ENCODE peak calls at places on chromosomes 6 and 20, in ten cellular contexts. A is breast epithelium, K is ovary, Y is AG04450, U is tibial nerve, O is right lobe of liver, X is adrenal gland, B is mesendoderm, P is HCT116, H is neural progenitor cell. S is an unnamed sample.
A peak's percentile ranks its signal among the peaks of the same experiment; 100 is the strongest.

GRCh38 chr6:89471287-89471867 is 38.4 kb downstream of the ANKRD6 start:
- DNase-seq in A (no peak), K (no peak), Y (no peak), U (no peak), O (no peak), X (no peak), B (peak; percentile 55), P (no peak), H (no peak), S (no peak)

GRCh38 chr20:13166006-13166405 is 55.1 kb upstream of the ISM1 start:
- DNase-seq in A (no peak), K (no peak), Y (no peak), U (no peak), O (no peak), X (no peak), B (no peak), P (no peak), H (no peak), S (no peak)

GRCh38 chr20:62805711-62806382 is 1.2 kb downstream of the OGFR start:
- DNase-seq in A (no peak), K (peak; percentile 63), Y (no peak), U (no peak), O (peak; percentile 80), X (peak; percentile 55), B (no peak), P (no peak), H (peak; percentile 84), S (no peak)

GRCh38 chr6:35808688-35809087 is 3.5 kb downstream of the LHFPL5 start:
- DNase-seq in A (no peak), K (no peak), Y (no peak), U (no peak), O (no peak), X (no peak), B (no peak), P (no peak), H (no peak), S (no peak)

GRCh38 chr6:111552241-111552744 is 53.4 kb downstream of the TRAF3IP2 start:
- DNase-seq in A (peak; percentile 71), K (peak; percentile 71), Y (peak; percentile 95), U (peak; percentile 51), O (no peak), X (peak; percentile 84), B (peak; percentile 95), P (no peak), H (peak; percentile 76), S (peak; percentile 38)

GRCh38 chr6:117498159-117498558 is 15.7 kb downstream of the DCBLD1 start:
- DNase-seq in A (no peak), K (no peak), Y (no peak), U (no peak), O (no peak), X (no peak), B (no peak), P (no peak), H (no peak), S (no peak)

GRCh38 chr20:24984963-24985640 is 7.4 kb downstream of the APMAP start:
- DNase-seq in A (no peak), K (no peak), Y (no peak), U (no peak), O (no peak), X (no peak), B (no peak), P (no peak), H (no peak), S (no peak)

GRCh38 chr6:139398658-139399057 is 24.2 kb upstream of the CITED2 start:
- DNase-seq in A (no peak), K (no peak), Y (no peak), U (no peak), O (no peak), X (no peak), B (no peak), P (no peak), H (no peak), S (no peak)

GRCh38 chr20:13638162-13638495 is 603 bp downstream of the TASP1 start:
- DNase-seq in A (no peak), K (no peak), Y (no peak), U (no peak), O (no peak), X (no peak), B (peak; percentile 58), P (no peak), H (peak; percentile 38), S (no peak)

GRCh38 chr6:73340048-73340447 is 14.0 kb downstream of the DPPA5 start:
- DNase-seq in A (no peak), K (no peak), Y (no peak), U (no peak), O (no peak), X (no peak), B (no peak), P (no peak), H (no peak), S (no peak)

GRCh38 chr20:16560216-16560615 is 13.0 kb downstream of the KIF16B start:
- DNase-seq in A (no peak), K (no peak), Y (no peak), U (no peak), O (no peak), X (no peak), B (no peak), P (no peak), H (no peak), S (no peak)

GRCh38 chr6:160348552-160349441 is 619 bp downstream of the SLC22A3 start:
- DNase-seq in A (no peak), K (peak; percentile 66), Y (no peak), U (no peak), O (peak; percentile 64), X (peak; percentile 50), B (peak; percentile 79), P (no peak), H (peak; percentile 65), S (no peak)

GRCh38 chr6:84263557-84263956 is 36.1 kb upstream of the CEP162 start:
- DNase-seq in A (no peak), K (no peak), Y (no peak), U (no peak), O (no peak), X (no peak), B (peak; percentile 77), P (no peak), H (peak; percentile 8), S (no peak)

GRCh38 chr6:168137024-168137423 is 58.0 kb upstream of the FRMD1 start:
- DNase-seq in A (no peak), K (no peak), Y (no peak), U (no peak), O (no peak), X (no peak), B (no peak), P (no peak), H (no peak), S (no peak)

GRCh38 chr6:18265099-18265372 is 706 bp upstream of the DEK start:
- DNase-seq in A (no peak), K (no peak), Y (no peak), U (no peak), O (no peak), X (no peak), B (no peak), P (no peak), H (no peak), S (no peak)

GRCh38 chr6:93789532-93789931 is 370.2 kb upstream of the EPHA7 start:
- DNase-seq in A (no peak), K (no peak), Y (no peak), U (no peak), O (no peak), X (no peak), B (no peak), P (no peak), H (no peak), S (no peak)

GRCh38 chr6:93787841-93788240 is 368.5 kb upstream of the EPHA7 start:
- DNase-seq in A (no peak), K (no peak), Y (no peak), U (no peak), O (no peak), X (no peak), B (peak; percentile 43), P (no peak), H (peak; percentile 41), S (no peak)

GRCh38 chr6:93779086-93779858 is 359.9 kb upstream of the EPHA7 start:
- DNase-seq in A (no peak), K (no peak), Y (no peak), U (no peak), O (no peak), X (no peak), B (peak; percentile 84), P (no peak), H (peak; percentile 71), S (no peak)

GRCh38 chr6:93786474-93787330 is 367.3 kb upstream of the EPHA7 start:
- DNase-seq in A (no peak), K (no peak), Y (no peak), U (no peak), O (no peak), X (no peak), B (peak; percentile 98), P (no peak), H (peak; percentile 89), S (no peak)

GRCh38 chr6:93784794-93785757 is 365.7 kb upstream of the EPHA7 start:
- DNase-seq in A (no peak), K (no peak), Y (no peak), U (no peak), O (no peak), X (no peak), B (peak; percentile 62), P (no peak), H (peak; percentile 27), S (no peak)
- H3K4me3 ChIP-seq in A (peak overlapping the region; percentile 52), K (peak overlapping the region; percentile 18), Y (no peak overlapping the region), U (peak overlapping the region; percentile 25), O (no peak overlapping the region), X (no peak overlapping the region), B (no peak overlapping the region), P (no peak overlapping the region), H (no peak overlapping the region), S (no peak overlapping the region)

DNA sequence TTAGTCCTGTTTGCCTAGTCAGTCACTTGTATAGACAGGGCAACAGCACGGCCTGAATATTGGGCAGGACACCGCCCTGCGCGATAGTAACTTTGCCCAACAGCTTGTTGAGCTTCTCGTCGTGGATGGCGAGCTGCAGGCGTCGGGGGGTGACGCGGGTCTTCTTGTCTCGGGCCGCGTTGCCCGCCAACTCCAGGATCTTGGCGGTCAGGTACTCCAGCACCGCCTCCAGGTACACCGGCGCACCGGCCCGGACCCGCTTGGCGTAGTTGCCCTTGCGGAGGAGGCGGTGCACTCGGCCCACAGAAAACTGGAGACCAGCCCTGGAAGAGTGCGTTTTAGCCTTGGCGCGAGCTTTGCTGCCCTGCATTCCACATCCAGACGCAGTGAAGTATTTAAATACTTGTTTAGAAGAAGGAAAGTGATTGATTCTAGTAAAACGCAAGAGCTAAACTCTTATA is 92.8 kb upstream of the BTN3A2 start:
- DNase-seq in A (peak; percentile 55), K (peak; percentile 42), Y (no peak), U (no peak), O (peak; percentile 53), X (peak; percentile 67), B (peak; percentile 84), P (no peak), H (peak; percentile 74), S (no peak)
- H3K27ac ChIP-seq in A (peak overlapping the region; percentile 95), K (peak overlapping the region; percentile 51), Y (peak overlapping the region; percentile 84), U (peak overlapping the region; percentile 89), O (peak overlapping the region; percentile 61), X (peak overlapping the region; percentile 88), B (peak overlapping the region; percentile 79), P (no peak overlapping the region), H (peak overlapping the region; percentile 42), S (no peak overlapping the region)

GRCh38 chr6:25026723-25027122 is 91.0 kb upstream of the RIPOR2 start:
- DNase-seq in A (no peak), K (no peak), Y (no peak), U (no peak), O (no peak), X (no peak), B (peak; percentile 79), P (no peak), H (no peak), S (peak; percentile 30)
- H3K4me3 ChIP-seq in A (no peak overlapping the region), K (no peak overlapping the region), Y (no peak overlapping the region), U (no peak overlapping the region), O (no peak overlapping the region), X (no peak overlapping the region), B (no peak overlapping the region), P (no peak overlapping the region), H (no peak overlapping the region), S (no peak overlapping the region)

GRCh38 chr6:29887819-29888581 is 54.3 kb upstream of the HLA-A start:
- DNase-seq in A (no peak), K (peak; percentile 87), Y (no peak), U (peak; percentile 74), O (peak; percentile 90), X (no peak), B (peak; percentile 29), P (peak; percentile 18), H (peak; percentile 47), S (peak; percentile 30)
- H3K27ac ChIP-seq in A (no peak overlapping the region), K (peak overlapping the region; percentile 99), Y (no peak overlapping the region), U (peak overlapping the region; percentile 88), O (peak overlapping the region; percentile 73), X (no peak overlapping the region), B (no peak overlapping the region), P (peak overlapping the region; percentile 80), H (no peak overlapping the region), S (no peak overlapping the region)

S was measured in WERI-Rb-1.